ENCODE peak calls at places on chromosomes 7 and 10, in four cellular contexts. S, F, E and T are unnamed samples.
A peak's percentile ranks its signal among the peaks of the same experiment; 100 is the strongest.

GRCh38 chr7:71775648-71776047 is 636.5 kb downstream of the CALN1 start:
- DNase-seq in S (no peak), F (no peak), E (no peak), T (no peak)

GRCh38 chr7:107345898-107346297 is 124.0 kb upstream of the GPR22 start:
- DNase-seq in S (no peak), F (no peak), E (no peak), T (no peak)

GRCh38 chr10:110488124-110488681 is 9.5 kb upstream of the DUSP5 start:
- DNase-seq in S (no peak), F (no peak), E (no peak), T (no peak)

GRCh38 chr10:75773813-75774547 is 342.6 kb downstream of the LRMDA start:
- DNase-seq in S (no peak), F (no peak), E (no peak), T (no peak)

GRCh38 chr7:54846272-54846671 is 87.3 kb upstream of the SEC61G start:
- DNase-seq in S (no peak), F (no peak), E (no peak), T (no peak)

GRCh38 chr10:103659674-103660363 is 166.3 kb downstream of the NEURL1 start:
- DNase-seq in S (peak; percentile 67), F (no peak), E (no peak), T (peak; percentile 93)

GRCh38 chr10:47195274-47195885 is 104.6 kb upstream of the GDF10 start:
- DNase-seq in S (no peak), F (no peak), E (no peak), T (no peak)

GRCh38 chr7:98177553-98177952 is 33.7 kb upstream of the BHLHA15 start:
- DNase-seq in S (no peak), F (no peak), E (no peak), T (no peak)

GRCh38 chr10:60044221-60044620 is 137.9 kb upstream of the CCDC6 start:
- DNase-seq in S (no peak), F (no peak), E (no peak), T (no peak)

DNA sequence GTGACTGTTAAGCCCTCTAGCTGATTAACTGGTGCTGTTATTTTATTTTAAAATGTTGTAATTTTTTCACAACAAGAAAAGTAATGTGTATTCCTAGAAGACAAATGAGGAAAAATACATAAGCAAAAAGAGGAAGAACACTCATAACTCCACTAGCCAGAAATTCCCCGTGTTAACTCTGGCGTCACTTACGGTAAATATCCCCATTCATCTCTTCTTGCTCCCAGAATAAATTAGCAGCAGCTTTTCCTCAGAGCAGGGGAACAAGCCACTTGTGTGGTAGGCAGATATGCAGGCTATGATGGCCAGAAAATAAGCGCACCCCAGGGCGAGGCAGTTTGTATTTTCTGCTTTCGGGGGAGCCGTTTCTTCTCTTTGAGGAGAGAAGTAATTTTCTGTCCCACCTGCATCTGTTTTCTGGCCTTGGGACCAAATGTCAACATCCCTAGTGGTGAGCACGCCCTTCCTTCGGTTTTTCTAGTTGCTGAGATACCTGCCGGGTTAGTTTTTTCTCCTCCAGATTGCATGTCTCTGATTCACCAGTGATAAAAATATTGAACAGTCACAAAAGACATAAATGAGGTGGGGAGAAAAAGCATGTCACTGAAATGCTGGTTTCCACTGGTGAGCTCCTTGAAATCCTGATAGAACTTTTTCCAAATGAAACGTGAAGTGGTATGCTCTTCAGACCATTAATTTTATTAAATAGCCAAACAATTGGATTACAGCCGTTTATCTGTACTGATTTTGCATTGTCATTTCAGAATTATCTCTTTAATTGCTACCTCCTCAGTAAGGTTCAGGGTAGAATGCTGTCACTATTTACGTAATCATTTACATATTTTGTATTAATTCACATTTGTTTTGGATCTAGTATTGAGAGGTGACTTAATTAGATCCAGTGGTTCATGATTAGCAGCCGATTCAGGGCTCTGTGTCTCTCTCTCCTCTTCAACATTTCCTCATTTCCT is 268.1 kb downstream of the CAMK1D start:
- DNase-seq in S (no peak), F (peak; percentile 45), E (no peak), T (no peak)
- TF ChIP-seq POLR2AphosphoS5 in S (no peak), F (no peak), E (no peak), T (no peak)

GRCh38 chr7:154947604-154948003 is 55.3 kb downstream of the PAXIP1 start:
- DNase-seq in S (no peak), F (no peak), E (no peak), T (no peak)

GRCh38 chr7:154950992-154951391 is 51.9 kb downstream of the PAXIP1 start:
- DNase-seq in S (no peak), F (no peak), E (no peak), T (no peak)

GRCh38 chr7:154953006-154953684 is 49.8 kb downstream of the PAXIP1 start:
- DNase-seq in S (peak; percentile 48), F (no peak), E (peak; percentile 65), T (no peak)
- TF ChIP-seq SPI1 in S (no peak), F (no peak), E (no peak), T (no peak)

DNA sequence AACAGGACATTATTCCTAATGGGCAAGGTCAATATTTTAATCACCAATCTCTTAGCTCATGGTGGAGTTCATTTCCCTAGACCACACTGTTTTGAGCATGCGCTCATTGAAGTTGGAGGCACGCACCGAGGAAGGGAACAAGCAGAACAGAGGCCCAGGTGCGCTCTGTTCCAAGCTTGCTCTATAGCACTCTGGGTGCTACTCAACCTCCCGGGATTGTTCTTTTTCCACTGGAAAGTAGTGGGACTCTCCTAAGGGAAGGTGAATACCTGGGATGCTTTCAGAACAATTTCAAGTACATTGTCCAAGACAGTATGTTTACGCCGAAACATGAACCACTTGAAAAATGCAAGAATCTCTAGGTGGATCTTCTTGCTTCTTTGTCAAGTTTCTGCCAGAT is 16.2 kb downstream of the PLXNA4 start:
- DNase-seq in S (no peak), F (no peak), E (no peak), T (no peak)
- TF ChIP-seq POLR2AphosphoS5 in S (no peak), F (no peak), E (no peak), T (no peak)

DNA sequence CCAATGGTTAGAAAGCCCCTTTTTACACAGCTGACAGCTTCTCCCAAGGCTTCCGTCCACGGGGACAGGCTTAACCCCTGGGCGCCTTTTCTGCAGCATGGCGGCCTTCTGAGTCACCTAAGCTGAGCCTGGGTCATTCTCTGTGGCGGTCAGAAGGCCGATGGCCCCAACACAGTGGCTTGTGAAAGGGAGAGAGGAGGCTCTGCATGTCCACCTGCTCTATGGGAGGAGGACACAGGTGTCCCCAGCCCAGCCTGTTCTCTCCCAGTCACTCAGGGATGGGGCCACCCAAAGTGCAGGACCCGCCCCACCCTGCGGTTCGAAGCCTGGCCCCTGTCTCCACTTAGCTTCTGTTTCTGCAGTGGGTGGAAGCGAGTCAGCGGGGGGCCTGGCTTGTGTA is 20.4 kb upstream of the TTYH3 start:
- DNase-seq in S (no peak), F (no peak), E (no peak), T (no peak)
- TF ChIP-seq SPI1 in S (no peak), F (no peak), E (no peak), T (no peak)

GRCh38 chr10:44878704-44879530 is 32.2 kb upstream of the TMEM72 start:
- DNase-seq in S (peak; percentile 77), F (no peak), E (peak; percentile 67), T (peak; percentile 71)
- TF ChIP-seq POLR2AphosphoS5 in S (no peak), F (no peak), E (no peak), T (no peak)

GRCh38 chr10:70337201-70337651 is 45.2 kb downstream of the LRRC20 start:
- DNase-seq in S (no peak), F (no peak), E (no peak), T (no peak)
- TF ChIP-seq SPI1 in S (no peak), F (no peak), E (no peak), T (no peak)

GRCh38 chr7:121932768-121933167 is 59.8 kb downstream of the PTPRZ1 start:
- DNase-seq in S (no peak), F (no peak), E (no peak), T (no peak)
- TF ChIP-seq POLR2AphosphoS5 in S (no peak), F (no peak), E (no peak), T (no peak)

DNA sequence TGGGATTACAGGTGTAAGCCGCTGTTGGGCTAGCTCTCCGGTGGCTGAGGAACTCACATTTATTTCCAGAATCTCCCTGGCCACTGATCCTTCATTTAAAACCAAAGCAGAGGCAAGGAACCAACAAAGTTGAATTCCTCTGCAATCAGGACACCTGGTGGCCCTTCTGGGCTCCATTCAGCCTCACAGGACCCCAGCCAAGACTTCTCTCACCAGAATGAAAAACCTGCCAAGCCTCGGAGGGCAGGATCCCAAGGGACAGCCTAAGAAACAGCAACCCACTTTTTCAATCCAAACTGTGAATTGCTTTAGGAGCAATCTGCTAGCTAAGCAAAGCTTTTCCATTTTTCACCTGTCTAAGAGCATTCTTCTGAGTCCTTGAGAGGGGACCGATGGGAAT is 34.6 kb downstream of the OAT start:
- DNase-seq in S (no peak), F (no peak), E (no peak), T (no peak)
- TF ChIP-seq SPI1 in S (no peak), F (no peak), E (no peak), T (no peak)

DNA sequence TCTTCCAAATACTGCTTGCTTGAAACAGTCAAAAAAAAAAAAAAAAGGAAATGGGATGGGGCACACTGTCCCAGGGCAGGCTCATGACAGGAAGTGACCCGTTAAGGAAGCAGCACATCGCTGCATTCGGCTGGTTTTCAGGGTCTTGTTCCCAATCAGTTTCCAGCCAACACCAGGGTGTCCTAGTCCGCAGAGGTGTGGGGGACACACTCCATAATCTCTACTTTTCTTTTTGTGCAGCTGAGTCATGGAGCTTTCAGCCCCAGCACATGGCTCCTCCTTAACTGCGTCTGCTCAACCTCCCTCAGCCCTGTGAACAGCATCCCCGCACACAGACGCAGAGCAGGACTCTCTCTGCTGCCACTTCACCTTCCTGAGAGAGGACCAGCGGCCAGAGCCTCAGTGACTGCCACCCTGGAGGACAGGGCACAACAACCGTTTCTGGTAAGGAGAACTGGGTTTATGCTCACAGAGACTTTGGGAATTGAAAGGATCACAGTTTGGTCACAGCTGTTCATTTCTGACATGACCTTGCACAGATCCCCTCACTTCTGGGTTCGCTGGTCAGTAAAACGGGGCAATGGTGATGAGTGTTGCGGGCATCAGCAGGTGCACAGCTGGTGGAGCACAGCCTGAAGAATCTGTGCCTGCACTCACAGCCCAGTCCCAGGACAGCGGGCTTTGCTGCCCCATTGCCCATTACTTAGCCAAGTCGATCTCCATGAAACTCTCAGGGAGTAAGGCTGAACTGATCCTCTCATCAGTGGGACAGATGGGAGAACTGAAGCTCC is at the start of gene GIMAP5:
- DNase-seq in S (peak; percentile 16), F (no peak), E (no peak), T (no peak)
- TF ChIP-seq POLR2AphosphoS5 in S (peak; percentile 35), F (peak; percentile 41), E (no peak), T (peak; percentile 50)